ENCODE peak calls at places on chromosomes 7 and 10, in seven cellular contexts. Z is HCEC 1CT; I is SK-N-DZ; V is activated CD4-positive, alpha-beta T cell treated with anti-CD3 and anti-CD28 coated beads for 4 hours; E is heart left ventricle; L is LHCN-M2; W is HTR-8/SVneo. J is an unnamed sample.

GRCh38 chr7:43758861-43759683 is 592 bp downstream of the BLVRA start:
- DNase-seq in W (peak), V (peak), L (peak), Z (peak), I (peak), E (peak), J (no peak)

GRCh38 chr10:49617281-49618020 is 3.6 kb downstream of the CHAT start:
- DNase-seq in I (no peak), E (no peak), L (no peak), W (no peak), V (no peak), Z (no peak), J (no peak)

GRCh38 chr10:24415455-24416169 is 206.7 kb downstream of the KIAA1217 start:
- DNase-seq in L (peak), V (no peak), E (peak), Z (no peak), I (no peak), W (no peak), J (no peak)

GRCh38 chr7:12583922-12584321 is 13.4 kb downstream of the SCIN start:
- DNase-seq in E (no peak), V (no peak), I (no peak), W (no peak), Z (no peak), L (no peak), J (no peak)

GRCh38 chr10:53453196-53453595 is 680.6 kb upstream of the MBL2 start:
- DNase-seq in I (no peak), E (no peak), Z (no peak), W (no peak), V (no peak), L (no peak), J (no peak)

GRCh38 chr10:100183482-100183881 is 2.3 kb downstream of the ERLIN1 start:
- DNase-seq in W (no peak), L (peak), I (no peak), E (no peak), Z (peak), V (no peak), J (no peak)

GRCh38 chr10:69492091-69492745 is 41.0 kb downstream of the TSPAN15 start:
- DNase-seq in I (no peak), L (peak), V (no peak), Z (no peak), W (no peak), E (no peak), J (no peak)

GRCh38 chr7:79673969-79674368 is 220.5 kb upstream of the MAGI2 start:
- DNase-seq in V (no peak), E (no peak), L (no peak), I (no peak), W (no peak), Z (no peak), J (no peak)

GRCh38 chr10:30000802-30001571 is 58.4 kb downstream of the JCAD start:
- DNase-seq in E (peak), L (peak), W (no peak), Z (peak), I (no peak), V (no peak), J (peak)

GRCh38 chr7:148694631-148695030 is 4.1 kb upstream of the CUL1 start:
- DNase-seq in L (no peak), I (no peak), W (no peak), E (no peak), Z (no peak), V (no peak), J (no peak)

GRCh38 chr7:7672545-7673239 is 32.1 kb downstream of the UMAD1 start:
- DNase-seq in L (no peak), Z (no peak), W (no peak), I (no peak), V (no peak), E (no peak), J (no peak)

GRCh38 chr10:16792675-16793074 is 24.5 kb downstream of the RSU1 start:
- DNase-seq in E (peak), L (peak), I (no peak), Z (no peak), W (no peak), V (no peak), J (no peak)

GRCh38 chr10:43861966-43862751 is 213.5 kb upstream of the ZNF32 start:
- DNase-seq in E (no peak), W (peak), I (no peak), V (no peak), L (peak), Z (peak), J (no peak)

GRCh38 chr10:124983321-124983720 is 41.4 kb downstream of the ZRANB1 start:
- DNase-seq in W (no peak), I (no peak), Z (no peak), E (no peak), V (no peak), L (no peak), J (no peak)

GRCh38 chr10:127300868-127301321 is 104.5 kb upstream of the INSYN2A start:
- DNase-seq in I (no peak), W (no peak), E (no peak), L (no peak), V (no peak), Z (no peak), J (no peak)

GRCh38 chr10:119233123-119233820 is 25.9 kb downstream of the GRK5 start:
- DNase-seq in L (no peak), V (no peak), I (no peak), E (no peak), W (no peak), Z (peak), J (no peak)

J was measured in Karpas-422.